ENCODE peak calls at places on chromosomes 12 and 14, in four cellular contexts. O is stimulated activated CD8-positive, alpha-beta memory T cell treated with anti-CD3 and anti-CD28 coated beads, Interleukin-15, amount 100 ng/mL, for 4 hours; W is sigmoid colon; T is AG08395. X is an unnamed sample.

GRCh38 chr12:124053855-124054254 is 80.8 kb downstream of the ZNF664 start:
- DNase-seq in W (peak), O (no peak), T (peak), X (peak)

GRCh38 chr12:47547077-47547476 is 158.8 kb downstream of the RPAP3 start:
- DNase-seq in O (no peak), W (no peak), T (peak), X (peak)

GRCh38 chr14:46197856-46198255 is 453.7 kb downstream of the RPL10L start:
- DNase-seq in W (no peak), O (no peak), T (peak), X (no peak)

GRCh38 chr12:46523863-46524770 is 151.5 kb upstream of the SLC38A2 start:
- DNase-seq in W (no peak), O (peak), T (peak), X (peak)

GRCh38 chr12:87469295-87469694 is 559.9 kb downstream of the C12orf50 start:
- DNase-seq in O (no peak), T (no peak), W (no peak), X (peak)

GRCh38 chr14:42665083-42665482 is 1058.4 kb downstream of the LRFN5 start:
- DNase-seq in W (no peak), O (no peak), T (no peak), X (no peak)

GRCh38 chr14:55929136-55929535 is 189.1 kb upstream of the PELI2 start:
- DNase-seq in O (no peak), T (no peak), W (no peak), X (no peak)

GRCh38 chr12:108653082-108653516 is 19.4 kb upstream of the SELPLG start:
- DNase-seq in T (no peak), W (no peak), O (no peak), X (no peak)

GRCh38 chr12:116520801-116521471 is 38.2 kb upstream of the MAP1LC3B2 start:
- DNase-seq in T (peak), O (no peak), W (no peak), X (no peak)

GRCh38 chr12:12724421-12725085 is 7.4 kb downstream of the CDKN1B start:
- DNase-seq in O (no peak), T (no peak), W (no peak), X (no peak)

GRCh38 chr12:89636054-89636775 is 72.4 kb downstream of the ATP2B1 start:
- DNase-seq in T (peak), W (no peak), O (no peak), X (no peak)

GRCh38 chr14:34863844-34864243 is 11.3 kb downstream of the BAZ1A start:
- DNase-seq in O (no peak), T (no peak), W (no peak), X (no peak)

GRCh38 chr12:41979574-41979973 is 165.1 kb downstream of the GXYLT1 start:
- DNase-seq in W (no peak), T (no peak), O (no peak), X (no peak)

GRCh38 chr12:124904306-124905098 is 9.9 kb downstream of the UBC start:
- DNase-seq in W (peak), O (no peak), T (peak), X (peak)

GRCh38 chr12:120007272-120007671 is 18.2 kb downstream of the BICDL1 start:
- DNase-seq in T (no peak), O (peak), W (no peak), X (no peak)

GRCh38 chr12:62135553-62136200 is 124.5 kb upstream of the USP15 start:
- DNase-seq in T (no peak), W (no peak), O (no peak), X (no peak)

GRCh38 chr12:34603382-34604035 is 581.2 kb downstream of the ALG10 start:
- DNase-seq in O (no peak), W (peak), T (no peak), X (no peak)